ENCODE peak calls at places on chromosomes 2 and 18, in four cellular contexts. One of them, this sample, is unnamed.

GRCh38 chr2:109158237-109158636 is 29.2 kb downstream of the SH3RF3 start:
- DNase-seq in CD8-positive, alpha-beta memory T cell: no peak
- DNase-seq in colonic mucosa: no peak
- DNase-seq in upper lobe of right lung: no peak
- DNase-seq in this sample: no peak

GRCh38 chr18:80246656-80247402 is 485 bp downstream of the PARD6G start:
- DNase-seq in colonic mucosa: no peak
- DNase-seq in CD8-positive, alpha-beta memory T cell: no peak
- DNase-seq in upper lobe of right lung: peak
- DNase-seq in this sample: no peak

GRCh38 chr2:193966590-193966989 is 1690.4 kb upstream of the SLC39A10 start:
- DNase-seq in CD8-positive, alpha-beta memory T cell: no peak
- DNase-seq in upper lobe of right lung: no peak
- DNase-seq in colonic mucosa: no peak
- DNase-seq in this sample: no peak

GRCh38 chr2:238278626-238279323 is 9.6 kb downstream of the PER2 start:
- DNase-seq in colonic mucosa: no peak
- DNase-seq in CD8-positive, alpha-beta memory T cell: peak
- DNase-seq in upper lobe of right lung: no peak
- DNase-seq in this sample: no peak

GRCh38 chr2:42640261-42640660 is 71.8 kb downstream of the MTA3 start:
- DNase-seq in CD8-positive, alpha-beta memory T cell: no peak
- DNase-seq in colonic mucosa: no peak
- DNase-seq in upper lobe of right lung: no peak
- DNase-seq in this sample: no peak

GRCh38 chr18:44039216-44039615 is 641.5 kb upstream of the SETBP1 start:
- DNase-seq in upper lobe of right lung: no peak
- DNase-seq in CD8-positive, alpha-beta memory T cell: no peak
- DNase-seq in colonic mucosa: no peak
- DNase-seq in this sample: no peak

GRCh38 chr2:168494190-168494711 is 38.2 kb downstream of the CERS6 start:
- DNase-seq in CD8-positive, alpha-beta memory T cell: no peak
- DNase-seq in colonic mucosa: peak
- DNase-seq in upper lobe of right lung: no peak
- DNase-seq in this sample: no peak

GRCh38 chr2:14292964-14293363 is 339.6 kb upstream of the LRATD1 start:
- DNase-seq in upper lobe of right lung: no peak
- DNase-seq in colonic mucosa: no peak
- DNase-seq in CD8-positive, alpha-beta memory T cell: no peak
- DNase-seq in this sample: no peak

GRCh38 chr2:152646264-152646663 is 71.0 kb downstream of the PRPF40A start:
- DNase-seq in upper lobe of right lung: no peak
- DNase-seq in colonic mucosa: no peak
- DNase-seq in CD8-positive, alpha-beta memory T cell: no peak
- DNase-seq in this sample: no peak

GRCh38 chr2:50859110-50859509 is 172.8 kb downstream of the NRXN1 start:
- DNase-seq in upper lobe of right lung: no peak
- DNase-seq in CD8-positive, alpha-beta memory T cell: no peak
- DNase-seq in colonic mucosa: no peak
- DNase-seq in this sample: no peak

GRCh38 chr2:144712277-144712944 is 192.5 kb upstream of the ZEB2 start:
- DNase-seq in CD8-positive, alpha-beta memory T cell: no peak
- DNase-seq in colonic mucosa: no peak
- DNase-seq in upper lobe of right lung: no peak
- DNase-seq in this sample: no peak

GRCh38 chr2:114685102-114685501 is 242.7 kb downstream of the DPP10 start:
- DNase-seq in upper lobe of right lung: no peak
- DNase-seq in colonic mucosa: no peak
- DNase-seq in CD8-positive, alpha-beta memory T cell: no peak
- DNase-seq in this sample: no peak

GRCh38 chr2:174004900-174005605 is 39.9 kb upstream of the SP3 start:
- DNase-seq in CD8-positive, alpha-beta memory T cell: no peak
- DNase-seq in upper lobe of right lung: no peak
- DNase-seq in colonic mucosa: no peak
- DNase-seq in this sample: no peak

GRCh38 chr2:149483004-149483605 is 104.5 kb downstream of the MMADHC start:
- DNase-seq in upper lobe of right lung: no peak
- DNase-seq in CD8-positive, alpha-beta memory T cell: no peak
- DNase-seq in colonic mucosa: no peak
- DNase-seq in this sample: no peak

GRCh38 chr2:8543412-8544167 is 138.3 kb upstream of the ID2 start:
- DNase-seq in colonic mucosa: peak
- DNase-seq in upper lobe of right lung: peak
- DNase-seq in CD8-positive, alpha-beta memory T cell: peak
- DNase-seq in this sample: no peak

GRCh38 chr2:154238252-154238651 is 366.5 kb downstream of the GALNT13 start:
- DNase-seq in colonic mucosa: no peak
- DNase-seq in CD8-positive, alpha-beta memory T cell: no peak
- DNase-seq in upper lobe of right lung: no peak
- DNase-seq in this sample: no peak

GRCh38 chr2:174012347-174013309 is 47.5 kb upstream of the SP3 start:
- DNase-seq in colonic mucosa: peak
- DNase-seq in upper lobe of right lung: peak
- DNase-seq in CD8-positive, alpha-beta memory T cell: peak
- DNase-seq in this sample: no peak

GRCh38 chr2:176423819-176424218 is 154.6 kb downstream of the MTX2 start:
- DNase-seq in upper lobe of right lung: no peak
- DNase-seq in colonic mucosa: no peak
- DNase-seq in CD8-positive, alpha-beta memory T cell: no peak
- DNase-seq in this sample: no peak

GRCh38 chr2:108244667-108245414 is 5.1 kb downstream of the SULT1C3 start:
- DNase-seq in colonic mucosa: no peak
- DNase-seq in upper lobe of right lung: no peak
- DNase-seq in CD8-positive, alpha-beta memory T cell: no peak
- DNase-seq in this sample: no peak

GRCh38 chr2:137675584-137676327 is 288.5 kb upstream of the HNMT start:
- DNase-seq in upper lobe of right lung: no peak
- DNase-seq in colonic mucosa: no peak
- DNase-seq in CD8-positive, alpha-beta memory T cell: no peak
- DNase-seq in this sample: no peak

GRCh38 chr18:45275367-45276113 is 339.7 kb upstream of the SLC14A2 start:
- DNase-seq in CD8-positive, alpha-beta memory T cell: no peak
- DNase-seq in upper lobe of right lung: no peak
- DNase-seq in colonic mucosa: no peak
- DNase-seq in this sample: no peak

GRCh38 chr2:177397501-177398289 is 5.1 kb downstream of the AGPS start:
- DNase-seq in upper lobe of right lung: no peak
- DNase-seq in colonic mucosa: peak
- DNase-seq in CD8-positive, alpha-beta memory T cell: no peak
- DNase-seq in this sample: no peak

GRCh38 chr18:13471495-13471845 is 252.9 kb downstream of the LDLRAD4 start:
- DNase-seq in colonic mucosa: no peak
- DNase-seq in CD8-positive, alpha-beta memory T cell: no peak
- DNase-seq in upper lobe of right lung: no peak
- DNase-seq in this sample: no peak

GRCh38 chr2:180871649-180872048 is 108.8 kb upstream of the UBE2E3 start:
- DNase-seq in colonic mucosa: no peak
- DNase-seq in upper lobe of right lung: no peak
- DNase-seq in CD8-positive, alpha-beta memory T cell: no peak
- DNase-seq in this sample: no peak

GRCh38 chr18:55566456-55566935 is 21.5 kb downstream of the TCF4 start:
- DNase-seq in upper lobe of right lung: no peak
- DNase-seq in colonic mucosa: no peak
- DNase-seq in CD8-positive, alpha-beta memory T cell: no peak
- DNase-seq in this sample: no peak

GRCh38 chr2:219736196-219736595 is 108.8 kb downstream of the SLC4A3 start:
- DNase-seq in colonic mucosa: peak
- DNase-seq in upper lobe of right lung: no peak
- DNase-seq in CD8-positive, alpha-beta memory T cell: no peak
- DNase-seq in this sample: no peak

GRCh38 chr2:240591226-240591625 is 4.7 kb downstream of the CAPN10 start:
- DNase-seq in colonic mucosa: no peak
- DNase-seq in upper lobe of right lung: no peak
- DNase-seq in CD8-positive, alpha-beta memory T cell: peak
- DNase-seq in this sample: no peak

GRCh38 chr2:211833582-211834279 is 704.9 kb downstream of the ERBB4 start:
- DNase-seq in colonic mucosa: no peak
- DNase-seq in CD8-positive, alpha-beta memory T cell: no peak
- DNase-seq in upper lobe of right lung: no peak
- DNase-seq in this sample: no peak

GRCh38 chr18:41905786-41906527 is 49.1 kb upstream of the PIK3C3 start:
- DNase-seq in colonic mucosa: no peak
- DNase-seq in CD8-positive, alpha-beta memory T cell: no peak
- DNase-seq in upper lobe of right lung: no peak
- DNase-seq in this sample: no peak

GRCh38 chr2:200810252-200810650 is 1.5 kb upstream of the BZW1 start:
- DNase-seq in upper lobe of right lung: no peak
- DNase-seq in CD8-positive, alpha-beta memory T cell: no peak
- DNase-seq in colonic mucosa: peak
- DNase-seq in this sample: no peak

This sample was measured in T-helper 1 cell.